ENCODE peak calls at places on chromosomes 12 and 14, in four cellular contexts. One of them, this sample, is unnamed.

GRCh38 chr12:27984275-27984674 is 11.7 kb upstream of the PTHLH start:
- DNase-seq in heart right ventricle: no peak
- DNase-seq in epithelial cell of esophagus: peak; percentile 67
- DNase-seq in cardiac fibroblast: peak; percentile 74
- DNase-seq in this sample: no peak

GRCh38 chr12:122960193-122960569 is 6.1 kb downstream of the ABCB9 start:
- DNase-seq in heart right ventricle: no peak
- DNase-seq in cardiac fibroblast: no peak
- DNase-seq in epithelial cell of esophagus: no peak
- DNase-seq in this sample: no peak

GRCh38 chr12:14773685-14774073 is 29.6 kb downstream of the WBP11 start:
- DNase-seq in heart right ventricle: no peak
- DNase-seq in cardiac fibroblast: peak; percentile 14
- DNase-seq in epithelial cell of esophagus: no peak
- DNase-seq in this sample: peak; percentile 38

GRCh38 chr12:127355061-127355820 is 911.7 kb upstream of the TMEM132C start:
- DNase-seq in heart right ventricle: no peak
- DNase-seq in cardiac fibroblast: peak; percentile 58
- DNase-seq in epithelial cell of esophagus: peak; percentile 66
- DNase-seq in this sample: no peak

GRCh38 chr12:13342971-13343370 is 146.4 kb downstream of the EMP1 start:
- DNase-seq in heart right ventricle: no peak
- DNase-seq in epithelial cell of esophagus: peak; percentile 7
- DNase-seq in cardiac fibroblast: peak; percentile 76
- DNase-seq in this sample: no peak

GRCh38 chr14:106875503-106875902 is 1349.1 kb downstream of the TMEM121 start:
- DNase-seq in epithelial cell of esophagus: no peak
- DNase-seq in heart right ventricle: no peak
- DNase-seq in cardiac fibroblast: no peak
- DNase-seq in this sample: no peak

GRCh38 chr12:68207276-68207675 is 18.3 kb downstream of the IL26 start:
- DNase-seq in heart right ventricle: no peak
- DNase-seq in epithelial cell of esophagus: no peak
- DNase-seq in cardiac fibroblast: no peak
- DNase-seq in this sample: no peak

GRCh38 chr12:10853746-10854145 is 4.5 kb upstream of the PRR4 start:
- DNase-seq in cardiac fibroblast: no peak
- DNase-seq in epithelial cell of esophagus: no peak
- DNase-seq in heart right ventricle: no peak
- DNase-seq in this sample: no peak

GRCh38 chr12:67048371-67048770 is 220.8 kb upstream of the CAND1 start:
- DNase-seq in cardiac fibroblast: no peak
- DNase-seq in heart right ventricle: no peak
- DNase-seq in epithelial cell of esophagus: peak; percentile 76
- DNase-seq in this sample: no peak

GRCh38 chr12:104342635-104343249 is 39.2 kb downstream of the EID3 start:
- DNase-seq in epithelial cell of esophagus: peak; percentile 54
- DNase-seq in cardiac fibroblast: no peak
- DNase-seq in heart right ventricle: no peak
- DNase-seq in this sample: no peak

GRCh38 chr12:49924847-49925246 is 21.1 kb upstream of the FAIM2 start:
- DNase-seq in heart right ventricle: no peak
- DNase-seq in epithelial cell of esophagus: no peak
- DNase-seq in cardiac fibroblast: no peak
- DNase-seq in this sample: no peak

GRCh38 chr14:105087308-105087962 is 22.2 kb upstream of the GPR132 start:
- DNase-seq in heart right ventricle: no peak
- DNase-seq in cardiac fibroblast: peak; percentile 47
- DNase-seq in epithelial cell of esophagus: peak; percentile 93
- DNase-seq in this sample: no peak

GRCh38 chr12:124513297-124513867 is 54.0 kb downstream of the NCOR2 start:
- DNase-seq in heart right ventricle: no peak
- DNase-seq in epithelial cell of esophagus: no peak
- DNase-seq in cardiac fibroblast: peak; percentile 43
- DNase-seq in this sample: no peak

GRCh38 chr12:11431486-11431885 is 36.1 kb upstream of the PRB2 start:
- DNase-seq in epithelial cell of esophagus: no peak
- DNase-seq in cardiac fibroblast: no peak
- DNase-seq in heart right ventricle: no peak
- DNase-seq in this sample: no peak

GRCh38 chr12:52180971-52181628 is 10.7 kb downstream of the KRT80 start:
- DNase-seq in epithelial cell of esophagus: no peak
- DNase-seq in cardiac fibroblast: no peak
- DNase-seq in heart right ventricle: no peak
- DNase-seq in this sample: no peak

GRCh38 chr14:21711360-21711961 is 37.8 kb upstream of the OR4E1 start:
- DNase-seq in cardiac fibroblast: peak; percentile 73
- DNase-seq in heart right ventricle: no peak
- DNase-seq in epithelial cell of esophagus: peak; percentile 60
- DNase-seq in this sample: peak; percentile 39

GRCh38 chr14:54683882-54684794 is 117.2 kb downstream of the SAMD4A start:
- DNase-seq in heart right ventricle: peak; percentile 55
- DNase-seq in cardiac fibroblast: peak; percentile 90
- DNase-seq in epithelial cell of esophagus: peak; percentile 79
- DNase-seq in this sample: no peak

GRCh38 chr12:105876426-105876927 is 262.3 kb downstream of the NUAK1 start:
- DNase-seq in heart right ventricle: no peak
- DNase-seq in cardiac fibroblast: no peak
- DNase-seq in epithelial cell of esophagus: no peak
- DNase-seq in this sample: no peak

GRCh38 chr14:96482986-96483385 is 19.2 kb upstream of the PAPOLA start:
- DNase-seq in epithelial cell of esophagus: no peak
- DNase-seq in heart right ventricle: no peak
- DNase-seq in cardiac fibroblast: no peak
- DNase-seq in this sample: no peak

GRCh38 chr14:96478119-96478518 is 24.1 kb upstream of the PAPOLA start:
- DNase-seq in cardiac fibroblast: no peak
- DNase-seq in heart right ventricle: no peak
- DNase-seq in epithelial cell of esophagus: no peak
- DNase-seq in this sample: no peak

GRCh38 chr14:96479435-96480146 is 22.6 kb upstream of the PAPOLA start:
- DNase-seq in heart right ventricle: no peak
- DNase-seq in cardiac fibroblast: peak; percentile 25
- DNase-seq in epithelial cell of esophagus: no peak
- DNase-seq in this sample: no peak

GRCh38 chr14:96484391-96484790 is 17.8 kb upstream of the PAPOLA start:
- DNase-seq in epithelial cell of esophagus: no peak
- DNase-seq in heart right ventricle: no peak
- DNase-seq in cardiac fibroblast: no peak
- DNase-seq in this sample: no peak

GRCh38 chr14:96481731-96482314 is 20.4 kb upstream of the PAPOLA start:
- DNase-seq in heart right ventricle: no peak
- DNase-seq in epithelial cell of esophagus: no peak
- DNase-seq in cardiac fibroblast: no peak
- DNase-seq in this sample: no peak
- TF ChIP-seq CTCF in heart right ventricle: no peak
- TF ChIP-seq CTCF in epithelial cell of esophagus: no peak
- TF ChIP-seq CTCF in cardiac fibroblast: no peak
- TF ChIP-seq CTCF in this sample: no peak

GRCh38 chr14:73266317-73266716 is 29.0 kb downstream of the PAPLN start:
- DNase-seq in epithelial cell of esophagus: no peak
- DNase-seq in heart right ventricle: no peak
- DNase-seq in cardiac fibroblast: no peak
- DNase-seq in this sample: no peak
- TF ChIP-seq CTCF in epithelial cell of esophagus: no peak
- TF ChIP-seq CTCF in heart right ventricle: no peak
- TF ChIP-seq CTCF in cardiac fibroblast: no peak
- TF ChIP-seq CTCF in this sample: no peak

GRCh38 chr14:23566112-23566781 is 1.3 kb downstream of the AP1G2 start:
- DNase-seq in epithelial cell of esophagus: no peak
- DNase-seq in cardiac fibroblast: no peak
- DNase-seq in heart right ventricle: no peak
- DNase-seq in this sample: no peak

GRCh38 chr14:23565626-23566025 is 2.0 kb downstream of the AP1G2 start:
- DNase-seq in cardiac fibroblast: no peak
- DNase-seq in heart right ventricle: no peak
- DNase-seq in epithelial cell of esophagus: no peak
- DNase-seq in this sample: no peak

GRCh38 chr14:23563473-23564180 is 4.0 kb downstream of the AP1G2 start:
- DNase-seq in heart right ventricle: no peak
- DNase-seq in epithelial cell of esophagus: no peak
- DNase-seq in cardiac fibroblast: no peak
- DNase-seq in this sample: no peak

GRCh38 chr14:23564181-23564812 is 3.3 kb downstream of the AP1G2 start:
- DNase-seq in cardiac fibroblast: no peak
- DNase-seq in epithelial cell of esophagus: no peak
- DNase-seq in heart right ventricle: no peak
- DNase-seq in this sample: no peak

GRCh38 chr14:23564876-23565275 is 2.7 kb downstream of the AP1G2 start:
- DNase-seq in heart right ventricle: no peak
- DNase-seq in cardiac fibroblast: no peak
- DNase-seq in epithelial cell of esophagus: no peak
- DNase-seq in this sample: no peak
- TF ChIP-seq CTCF in heart right ventricle: no peak
- TF ChIP-seq CTCF in cardiac fibroblast: no peak
- TF ChIP-seq CTCF in epithelial cell of esophagus: no peak
- TF ChIP-seq CTCF in this sample: no peak

GRCh38 chr14:85131523-85131922 is 398.4 kb upstream of the FLRT2 start:
- DNase-seq in heart right ventricle: no peak
- DNase-seq in epithelial cell of esophagus: peak; percentile 70
- DNase-seq in cardiac fibroblast: no peak
- DNase-seq in this sample: no peak
- TF ChIP-seq CTCF in heart right ventricle: no peak
- TF ChIP-seq CTCF in epithelial cell of esophagus: peak; percentile 73
- TF ChIP-seq CTCF in cardiac fibroblast: no peak
- TF ChIP-seq CTCF in this sample: no peak

This sample was measured in neural crest cell.